ENCODE peak calls at places on chromosome 15, in eight cellular contexts. A is bronchial epithelial cell; R is stimulated activated CD4-positive, alpha-beta T cell treated with anti-CD3 and anti-CD28 coated beads, Interleukin-4, amount 100 ng/mL, for 4 hours; F is mesothelial cell of epicardium; Z is dermis microvascular lymphatic vessel endothelial cell; L is mesendoderm; W is tibial nerve; U is NCI-H345. X is an unnamed sample.

GRCh38 chr15:58856090-58856489 is 77.4 kb downstream of the SLTM start:
- DNase-seq in W (no peak), Z (no peak), U (no peak), R (no peak), A (no peak), L (no peak), F (no peak), X (no peak)

GRCh38 chr15:42091753-42092665 is 2.4 kb downstream of the PLA2G4D start:
- DNase-seq in L (peak; percentile 97), W (no peak), A (peak; percentile 89), Z (no peak), R (no peak), F (no peak), U (no peak), X (no peak)

GRCh38 chr15:79673416-79674123 is 223.2 kb downstream of the MTHFS start:
- DNase-seq in L (peak; percentile 74), R (no peak), U (no peak), W (no peak), Z (no peak), A (peak; percentile 21), F (no peak), X (no peak)

GRCh38 chr15:66819084-66819483 is 117.0 kb downstream of the SMAD6 start:
- DNase-seq in W (no peak), L (no peak), R (no peak), F (no peak), Z (no peak), U (no peak), A (no peak), X (no peak)

GRCh38 chr15:96117275-96117674 is 213.2 kb upstream of the NR2F2 start:
- DNase-seq in Z (no peak), A (peak; percentile 18), L (no peak), W (no peak), U (no peak), R (no peak), F (no peak), X (no peak)

GRCh38 chr15:90264649-90265048 is 823 bp upstream of the NGRN start:
- DNase-seq in A (peak; percentile 47), Z (peak; percentile 74), W (no peak), F (no peak), U (no peak), R (no peak), L (no peak), X (no peak)

GRCh38 chr15:56052389-56053045 is 59.1 kb upstream of the NEDD4 start:
- DNase-seq in L (peak; percentile 66), Z (peak; percentile 64), A (peak; percentile 65), R (no peak), U (peak; percentile 3), F (no peak), W (no peak), X (no peak)

GRCh38 chr15:73631915-73632669 is 1.1 kb downstream of the NPTN start:
- DNase-seq in L (peak; percentile 83), W (no peak), Z (peak; percentile 25), F (no peak), U (no peak), R (no peak), A (peak; percentile 48), X (no peak)

GRCh38 chr15:53830707-53831386 is 71.4 kb upstream of the WDR72 start:
- DNase-seq in W (no peak), A (no peak), Z (no peak), U (no peak), L (peak; percentile 64), F (no peak), R (no peak), X (no peak)

GRCh38 chr15:59313703-59314332 is 58.9 kb downstream of the MYO1E start:
- DNase-seq in Z (peak; percentile 59), F (peak; percentile 49), L (no peak), W (peak; percentile 43), A (peak; percentile 95), R (no peak), U (peak; percentile 79), X (peak; percentile 96)

GRCh38 chr15:48556159-48556897 is 89.2 kb downstream of the FBN1 start:
- DNase-seq in U (no peak), W (no peak), Z (no peak), F (no peak), A (no peak), L (no peak), R (no peak), X (no peak)

GRCh38 chr15:101481917-101482525 is 7.5 kb downstream of the PCSK6 start:
- DNase-seq in L (no peak), F (no peak), W (no peak), A (peak; percentile 30), R (no peak), U (no peak), Z (no peak), X (no peak)

GRCh38 chr15:73015493-73015892 is 36.8 kb upstream of the NEO1 start:
- DNase-seq in W (no peak), L (peak; percentile 34), U (no peak), R (no peak), A (no peak), Z (no peak), F (no peak), X (no peak)

GRCh38 chr15:78873796-78874761 is 1.4 kb downstream of the MORF4L1 start:
- DNase-seq in W (no peak), U (no peak), R (peak; percentile 16), A (no peak), L (peak; percentile 40), Z (peak; percentile 43), F (no peak), X (no peak)

GRCh38 chr15:48052871-48053383 is 67.9 kb upstream of the SLC24A5 start:
- DNase-seq in L (no peak), U (peak; percentile 14), F (no peak), R (no peak), Z (no peak), W (no peak), A (peak; percentile 77), X (no peak)

GRCh38 chr15:30922469-30923311 is 19.0 kb downstream of the FAN1 start:
- DNase-seq in Z (peak; percentile 65), A (peak; percentile 70), L (peak; percentile 98), W (peak; percentile 34), F (no peak), U (no peak), R (no peak), X (no peak)

GRCh38 chr15:86040360-86041095 is 39.1 kb upstream of the AGBL1 start:
- DNase-seq in U (no peak), L (peak; percentile 15), R (no peak), Z (no peak), F (no peak), W (no peak), A (no peak), X (no peak)

GRCh38 chr15:78077860-78078187 is 313 bp upstream of the TBC1D2B start:
- DNase-seq in F (no peak), W (no peak), L (no peak), Z (no peak), R (no peak), A (no peak), U (no peak), X (no peak)

GRCh38 chr15:42457445-42458442 is 33.2 kb downstream of the ZNF106 start:
- DNase-seq in L (peak; percentile 98), Z (peak; percentile 81), R (no peak), W (no peak), U (no peak), F (peak; percentile 60), A (peak; percentile 27), X (no peak)

GRCh38 chr15:38843736-38844590 is 279.3 kb upstream of the RASGRP1 start:
- DNase-seq in L (no peak), Z (peak; percentile 91), W (no peak), R (no peak), F (no peak), A (no peak), U (no peak), X (no peak)

GRCh38 chr15:72112111-72112510 is 5.8 kb downstream of the MYO9A start:
- DNase-seq in W (no peak), L (no peak), R (no peak), Z (no peak), U (no peak), F (no peak), A (no peak), X (no peak)

GRCh38 chr15:38868326-38869114 is 303.9 kb upstream of the RASGRP1 start:
- DNase-seq in A (peak; percentile 97), L (peak; percentile 68), F (no peak), R (no peak), U (no peak), W (peak; percentile 40), Z (peak; percentile 90), X (no peak)

GRCh38 chr15:47363653-47364052 is 353.7 kb upstream of the SEMA6D start:
- DNase-seq in W (no peak), U (no peak), F (no peak), L (no peak), A (no peak), Z (no peak), R (no peak), X (no peak)

GRCh38 chr15:68187559-68187958 is 17.6 kb downstream of the CALML4 start:
- DNase-seq in F (no peak), U (no peak), R (no peak), Z (peak; percentile 61), W (no peak), A (peak; percentile 28), L (no peak), X (peak; percentile 92)

GRCh38 chr15:70154440-70155347 is 57.0 kb upstream of the TLE3 start:
- DNase-seq in U (no peak), W (no peak), F (no peak), Z (peak; percentile 16), R (no peak), L (peak; percentile 80), A (no peak), X (no peak)

GRCh38 chr15:64640146-64640868 is 135.1 kb downstream of the RBPMS2 start:
- DNase-seq in R (no peak), F (no peak), A (no peak), Z (no peak), L (no peak), W (no peak), U (no peak), X (no peak)

GRCh38 chr15:80982205-80982604 is 7.4 kb downstream of the MESD start:
- DNase-seq in W (no peak), L (no peak), U (no peak), F (no peak), R (no peak), A (no peak), Z (no peak), X (no peak)

GRCh38 chr15:55475842-55476241 is 32.2 kb downstream of the DNAAF4 start:
- DNase-seq in W (no peak), L (no peak), F (no peak), Z (no peak), R (no peak), A (no peak), U (no peak), X (no peak)

GRCh38 chr15:22918056-22918455 is 62.1 kb downstream of the CYFIP1 start:
- DNase-seq in L (no peak), A (peak; percentile 64), R (no peak), W (no peak), Z (no peak), U (no peak), F (no peak), X (no peak)

GRCh38 chr15:51363391-51363790 is 21.9 kb downstream of the GLDN start:
- DNase-seq in R (no peak), W (no peak), F (no peak), Z (no peak), U (no peak), A (no peak), L (no peak), X (no peak)

GRCh38 chr15:88490036-88490435 is 22.5 kb downstream of the MRPS11 start:
- DNase-seq in W (no peak), U (no peak), F (no peak), L (no peak), A (no peak), R (no peak), Z (no peak), X (no peak)

GRCh38 chr15:22873204-22873701 is 34.8 kb downstream of the NIPA2 start:
- DNase-seq in Z (no peak), A (no peak), F (no peak), R (no peak), U (no peak), L (peak; percentile 92), W (no peak), X (no peak)

GRCh38 chr15:63396546-63396939 is 14.9 kb upstream of the CA12 start:
- DNase-seq in U (peak; percentile 35), Z (no peak), A (no peak), F (no peak), W (no peak), L (peak; percentile 75), R (no peak), X (no peak)

X was measured in NCI-H1105.